ENCODE peak calls at places on chromosome X, in five cellular contexts. Q is left colon, H is dorsolateral prefrontal cortex, T is psoas muscle, A is NCI-H2081. C is an unnamed sample.

GRCh38 chrX:142601792-142602191 is 396.7 kb upstream of the MAGEC2 start:
- DNase-seq in Q (no peak), A (no peak), H (no peak), T (no peak), C (no peak)

GRCh38 chrX:389021-389441 is 2.3 kb upstream of the PPP2R3B start:
- DNase-seq in Q (no peak), T (no peak), A (no peak), H (peak; percentile 78), C (peak; percentile 59)

GRCh38 chrX:111759676-111760075 is 78.7 kb downstream of the ALG13 start:
- DNase-seq in T (no peak), Q (no peak), A (no peak), H (no peak), C (no peak)

GRCh38 chrX:56564921-56565861 is 1.8 kb downstream of the UBQLN2 start:
- DNase-seq in A (peak; percentile 25), T (no peak), H (peak; percentile 46), Q (no peak), C (peak; percentile 1)

GRCh38 chrX:69150294-69150960 is 14.8 kb downstream of the PJA1 start:
- DNase-seq in A (no peak), Q (no peak), T (no peak), H (no peak), C (no peak)

GRCh38 chrX:13371191-13371590 is 51.3 kb upstream of the ATXN3L start:
- DNase-seq in T (no peak), A (no peak), Q (no peak), H (no peak), C (no peak)

GRCh38 chrX:9765737-9766098 is at the start of gene GPR143:
- DNase-seq in Q (no peak), A (no peak), T (no peak), H (no peak), C (no peak)

GRCh38 chrX:29531336-29531735 is 684.0 kb upstream of the MAGEB2 start:
- DNase-seq in T (no peak), H (no peak), Q (no peak), A (no peak), C (no peak)

GRCh38 chrX:23365541-23365940 is 30.9 kb downstream of the PTCHD1 start:
- DNase-seq in H (no peak), A (no peak), Q (no peak), T (no peak), C (no peak)

GRCh38 chrX:115023139-115023538 is 5.7 kb upstream of the IL13RA2 start:
- DNase-seq in H (no peak), Q (no peak), T (no peak), A (no peak), C (no peak)

GRCh38 chrX:49995021-49995731 is 72.8 kb downstream of the CLCN5 start:
- DNase-seq in Q (no peak), T (no peak), H (no peak), A (no peak), C (no peak)

GRCh38 chrX:131607796-131608369 is 64.0 kb downstream of the OR13H1 start:
- DNase-seq in Q (no peak), T (no peak), A (no peak), H (no peak), C (no peak)

GRCh38 chrX:108516184-108516583 is 76.5 kb downstream of the COL4A5 start:
- DNase-seq in A (no peak), Q (no peak), T (no peak), H (no peak), C (no peak)

GRCh38 chrX:37380920-37381319 is 31.8 kb downstream of the PRRG1 start:
- DNase-seq in A (no peak), H (no peak), Q (no peak), T (no peak), C (no peak)

GRCh38 chrX:63784346-63784901 is 590 bp downstream of the ARHGEF9 start:
- DNase-seq in H (no peak), A (no peak), Q (no peak), T (no peak), C (peak; percentile 2)

GRCh38 chrX:115972717-115973116 is 197.8 kb upstream of the AGTR2 start:
- DNase-seq in Q (no peak), A (no peak), H (no peak), T (no peak), C (no peak)

C was measured in substantia nigra.